ENCODE peak calls at places on chromosomes 5 and 9, in four cellular contexts. One of them, this sample, is unnamed.

GRCh38 chr5:177457239-177458121 is 10.9 kb downstream of the PRR7 start:
- DNase-seq in adipocyte: peak; percentile 95
- DNase-seq in IMR-90: peak; percentile 97
- DNase-seq in endothelial cell of umbilical vein: peak; percentile 95
- DNase-seq in this sample: peak; percentile 96

GRCh38 chr5:76325876-76326491 is 77.1 kb upstream of the IQGAP2 start:
- DNase-seq in adipocyte: no peak
- DNase-seq in IMR-90: no peak
- DNase-seq in endothelial cell of umbilical vein: no peak
- DNase-seq in this sample: no peak

GRCh38 chr5:177500685-177501522 is 3.5 kb upstream of the PDLIM7 start:
- DNase-seq in adipocyte: peak; percentile 96
- DNase-seq in IMR-90: peak; percentile 85
- DNase-seq in endothelial cell of umbilical vein: peak; percentile 78
- DNase-seq in this sample: peak; percentile 87

GRCh38 chr9:128724744-128725211 is 851 bp upstream of the ZDHHC12 start:
- DNase-seq in adipocyte: peak; percentile 45
- DNase-seq in IMR-90: peak; percentile 64
- DNase-seq in endothelial cell of umbilical vein: peak; percentile 70
- DNase-seq in this sample: peak; percentile 72

GRCh38 chr5:124748687-124749594 is 2.5 kb upstream of the ZNF608 start:
- DNase-seq in adipocyte: peak; percentile 88
- DNase-seq in IMR-90: peak; percentile 91
- DNase-seq in endothelial cell of umbilical vein: peak; percentile 97
- DNase-seq in this sample: peak; percentile 86

GRCh38 chr9:97711223-97711626 is 14.1 kb upstream of the XPA start:
- DNase-seq in adipocyte: no peak
- DNase-seq in IMR-90: no peak
- DNase-seq in endothelial cell of umbilical vein: no peak
- DNase-seq in this sample: no peak

GRCh38 chr9:107480386-107480789 is 9.2 kb downstream of the KLF4 start:
- DNase-seq in adipocyte: peak; percentile 92
- DNase-seq in IMR-90: peak; percentile 73
- DNase-seq in endothelial cell of umbilical vein: no peak
- DNase-seq in this sample: no peak

GRCh38 chr9:133230093-133230492 is 21.0 kb upstream of the OBP2B start:
- DNase-seq in adipocyte: no peak
- DNase-seq in IMR-90: no peak
- DNase-seq in endothelial cell of umbilical vein: no peak
- DNase-seq in this sample: no peak

GRCh38 chr5:69431424-69432303 is 16.7 kb downstream of the MARVELD2 start:
- DNase-seq in adipocyte: no peak
- DNase-seq in IMR-90: no peak
- DNase-seq in endothelial cell of umbilical vein: no peak
- DNase-seq in this sample: no peak

GRCh38 chr9:3526166-3526902 is 533 bp upstream of the RFX3 start:
- DNase-seq in adipocyte: peak; percentile 94
- DNase-seq in IMR-90: peak; percentile 79
- DNase-seq in endothelial cell of umbilical vein: peak; percentile 87
- DNase-seq in this sample: peak; percentile 82

GRCh38 chr5:96868603-96869371 is 7.5 kb upstream of the ERAP2 start:
- DNase-seq in adipocyte: peak; percentile 84
- DNase-seq in IMR-90: peak; percentile 82
- DNase-seq in endothelial cell of umbilical vein: peak; percentile 70
- DNase-seq in this sample: no peak

GRCh38 chr5:143386725-143387124 is 16.8 kb downstream of the NR3C1 start:
- DNase-seq in adipocyte: no peak
- DNase-seq in IMR-90: peak; percentile 70
- DNase-seq in endothelial cell of umbilical vein: no peak
- DNase-seq in this sample: no peak

GRCh38 chr9:133773889-133774655 is 35.9 kb upstream of the SARDH start:
- DNase-seq in adipocyte: no peak
- DNase-seq in IMR-90: peak; percentile 91
- DNase-seq in endothelial cell of umbilical vein: no peak
- DNase-seq in this sample: no peak

GRCh38 chr5:66840527-66841013 is 244.4 kb downstream of the MAST4 start:
- DNase-seq in adipocyte: no peak
- DNase-seq in IMR-90: no peak
- DNase-seq in endothelial cell of umbilical vein: no peak
- DNase-seq in this sample: no peak

GRCh38 chr5:167658890-167659289 is 632.6 kb upstream of the WWC1 start:
- DNase-seq in adipocyte: peak; percentile 59
- DNase-seq in IMR-90: peak; percentile 12
- DNase-seq in endothelial cell of umbilical vein: no peak
- DNase-seq in this sample: no peak

GRCh38 chr9:29691758-29692407 is 2118.6 kb upstream of the C9orf72 start:
- DNase-seq in adipocyte: no peak
- DNase-seq in IMR-90: no peak
- DNase-seq in endothelial cell of umbilical vein: no peak
- DNase-seq in this sample: no peak

GRCh38 chr5:71757590-71758543 is 38.8 kb downstream of the CARTPT start:
- DNase-seq in adipocyte: peak; percentile 78
- DNase-seq in IMR-90: peak; percentile 71
- DNase-seq in endothelial cell of umbilical vein: peak; percentile 85
- DNase-seq in this sample: peak; percentile 75

GRCh38 chr5:677131-678101 is 15.7 kb downstream of the TPPP start:
- DNase-seq in adipocyte: no peak
- DNase-seq in IMR-90: no peak
- DNase-seq in endothelial cell of umbilical vein: no peak
- DNase-seq in this sample: no peak

GRCh38 chr9:69181908-69182353 is 7.9 kb downstream of the TJP2 start:
- DNase-seq in adipocyte: no peak
- DNase-seq in IMR-90: peak; percentile 29
- DNase-seq in endothelial cell of umbilical vein: peak; percentile 29
- DNase-seq in this sample: no peak

GRCh38 chr5:172235827-172236749 is 42.1 kb downstream of the EFCAB9 start:
- DNase-seq in adipocyte: peak; percentile 46
- DNase-seq in IMR-90: peak; percentile 36
- DNase-seq in endothelial cell of umbilical vein: no peak
- DNase-seq in this sample: no peak

GRCh38 chr9:88579363-88579715 is 44.4 kb downstream of the NXNL2 start:
- DNase-seq in adipocyte: no peak
- DNase-seq in IMR-90: no peak
- DNase-seq in endothelial cell of umbilical vein: no peak
- DNase-seq in this sample: no peak

GRCh38 chr5:148666353-148666752 is 12.0 kb upstream of the HTR4 start:
- DNase-seq in adipocyte: peak; percentile 2
- DNase-seq in IMR-90: peak; percentile 1
- DNase-seq in endothelial cell of umbilical vein: peak; percentile 4
- DNase-seq in this sample: no peak

DNA sequence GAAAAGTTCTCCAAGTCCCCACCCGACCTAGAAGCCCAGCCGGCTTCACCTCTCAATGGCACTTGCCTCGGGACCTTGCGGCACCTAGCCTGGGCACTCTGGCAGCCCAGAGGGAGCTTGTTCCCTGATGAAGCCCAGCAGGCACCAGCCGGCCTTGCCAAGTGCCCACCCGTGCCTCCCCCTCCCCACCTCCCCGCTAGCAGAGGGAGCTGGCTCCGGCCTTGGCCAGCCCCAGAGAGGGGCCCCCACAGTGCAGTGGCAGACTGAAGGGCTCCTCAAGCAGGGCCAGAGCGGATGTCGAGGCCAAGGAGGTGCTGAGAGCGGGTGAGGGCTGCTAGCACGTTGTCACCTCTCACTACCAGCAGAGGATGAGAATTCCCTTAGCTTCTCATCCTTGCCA is 37.6 kb upstream of the CAVIN4 start:
- DNase-seq in adipocyte: no peak
- DNase-seq in IMR-90: no peak
- DNase-seq in endothelial cell of umbilical vein: no peak
- DNase-seq in this sample: no peak
- H3K9me3 ChIP-seq in adipocyte: no peaks in the 10 kb centered on the region
- H3K9me3 ChIP-seq in IMR-90: peaks cover 2% of the 10 kb centered on the region
- H3K9me3 ChIP-seq in endothelial cell of umbilical vein: no peaks in the 10 kb centered on the region
- H3K9me3 ChIP-seq in this sample: peaks cover 5% of the 10 kb centered on the region

GRCh38 chr5:165227515-165227914 is 1722.1 kb downstream of the MAT2B start:
- DNase-seq in adipocyte: no peak
- DNase-seq in IMR-90: no peak
- DNase-seq in endothelial cell of umbilical vein: no peak
- DNase-seq in this sample: no peak

GRCh38 chr5:165232187-165232586 is 1726.8 kb downstream of the MAT2B start:
- DNase-seq in adipocyte: no peak
- DNase-seq in IMR-90: no peak
- DNase-seq in endothelial cell of umbilical vein: no peak
- DNase-seq in this sample: no peak

GRCh38 chr5:165228184-165228583 is 1722.8 kb downstream of the MAT2B start:
- DNase-seq in adipocyte: no peak
- DNase-seq in IMR-90: no peak
- DNase-seq in endothelial cell of umbilical vein: no peak
- DNase-seq in this sample: no peak

GRCh38 chr5:165232629-165233028 is 1727.2 kb downstream of the MAT2B start:
- DNase-seq in adipocyte: no peak
- DNase-seq in IMR-90: no peak
- DNase-seq in endothelial cell of umbilical vein: no peak
- DNase-seq in this sample: no peak
- H3K4me3 ChIP-seq in adipocyte: no peak overlapping the region
- H3K4me3 ChIP-seq in IMR-90: no peak overlapping the region
- H3K4me3 ChIP-seq in endothelial cell of umbilical vein: no peak overlapping the region
- H3K4me3 ChIP-seq in this sample: no peak overlapping the region

GRCh38 chr9:115016369-115016768 is 86.0 kb upstream of the TNFSF8 start:
- DNase-seq in adipocyte: no peak
- DNase-seq in IMR-90: no peak
- DNase-seq in endothelial cell of umbilical vein: no peak
- DNase-seq in this sample: no peak
- H3K27me3 ChIP-seq in adipocyte: peaks cover 3% of the 10 kb centered on the region
- H3K27me3 ChIP-seq in IMR-90: peaks cover 5% of the 10 kb centered on the region
- H3K27me3 ChIP-seq in endothelial cell of umbilical vein: no peaks in the 10 kb centered on the region
- H3K27me3 ChIP-seq in this sample: no peaks in the 10 kb centered on the region

GRCh38 chr5:141431286-141431685 is 979 bp downstream of the PCDHGA12 start:
- DNase-seq in adipocyte: no peak
- DNase-seq in IMR-90: no peak
- DNase-seq in endothelial cell of umbilical vein: peak; percentile 33
- DNase-seq in this sample: no peak
- H3K9me3 ChIP-seq in adipocyte: peaks cover 26% of the 10 kb centered on the region
- H3K9me3 ChIP-seq in IMR-90: peaks cover 36% of the 10 kb centered on the region
- H3K9me3 ChIP-seq in endothelial cell of umbilical vein: no peaks in the 10 kb centered on the region
- H3K9me3 ChIP-seq in this sample: peaks cover 4% of the 10 kb centered on the region

DNA sequence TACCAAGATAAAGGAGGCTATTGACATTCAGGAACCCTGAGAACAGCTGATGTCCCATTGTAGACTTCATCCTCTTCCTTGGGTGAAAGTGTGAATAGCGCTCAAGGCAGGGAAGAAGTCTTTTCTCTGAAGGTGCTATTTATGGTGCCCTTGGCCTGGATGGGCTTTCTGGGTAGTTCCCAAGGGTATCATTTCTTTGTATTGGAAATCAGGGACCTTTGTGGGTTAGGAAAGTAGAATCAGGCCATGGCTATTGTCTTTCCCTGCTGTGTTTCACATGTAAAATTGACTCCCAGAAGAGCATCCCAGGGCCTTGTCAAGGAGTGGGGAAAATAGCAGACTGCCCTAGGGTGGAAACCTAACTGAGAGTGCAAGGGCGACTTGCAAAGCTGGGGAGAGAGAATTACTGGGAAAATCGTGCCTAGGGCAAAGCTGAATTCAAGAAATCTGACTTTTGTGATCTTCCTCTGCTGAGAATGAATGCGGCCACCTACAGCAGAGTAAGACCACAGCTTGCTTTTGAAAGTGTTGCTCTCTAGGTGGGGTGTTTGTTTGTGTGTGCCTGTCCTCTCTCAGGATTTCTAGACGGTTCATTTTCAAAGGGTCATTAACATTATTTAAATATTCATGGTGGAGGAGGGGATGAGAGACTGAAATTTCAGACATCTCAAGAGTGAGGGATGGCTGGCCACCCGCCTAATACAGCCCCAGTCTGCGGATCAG is 160.6 kb downstream of the C9orf152 start:
- DNase-seq in adipocyte: no peak
- DNase-seq in IMR-90: no peak
- DNase-seq in endothelial cell of umbilical vein: no peak
- DNase-seq in this sample: no peak
- H3K4me3 ChIP-seq in adipocyte: peak overlapping the region; percentile 92
- H3K4me3 ChIP-seq in IMR-90: no peak overlapping the region
- H3K4me3 ChIP-seq in endothelial cell of umbilical vein: peak overlapping the region; percentile 62
- H3K4me3 ChIP-seq in this sample: no peak overlapping the region

DNA sequence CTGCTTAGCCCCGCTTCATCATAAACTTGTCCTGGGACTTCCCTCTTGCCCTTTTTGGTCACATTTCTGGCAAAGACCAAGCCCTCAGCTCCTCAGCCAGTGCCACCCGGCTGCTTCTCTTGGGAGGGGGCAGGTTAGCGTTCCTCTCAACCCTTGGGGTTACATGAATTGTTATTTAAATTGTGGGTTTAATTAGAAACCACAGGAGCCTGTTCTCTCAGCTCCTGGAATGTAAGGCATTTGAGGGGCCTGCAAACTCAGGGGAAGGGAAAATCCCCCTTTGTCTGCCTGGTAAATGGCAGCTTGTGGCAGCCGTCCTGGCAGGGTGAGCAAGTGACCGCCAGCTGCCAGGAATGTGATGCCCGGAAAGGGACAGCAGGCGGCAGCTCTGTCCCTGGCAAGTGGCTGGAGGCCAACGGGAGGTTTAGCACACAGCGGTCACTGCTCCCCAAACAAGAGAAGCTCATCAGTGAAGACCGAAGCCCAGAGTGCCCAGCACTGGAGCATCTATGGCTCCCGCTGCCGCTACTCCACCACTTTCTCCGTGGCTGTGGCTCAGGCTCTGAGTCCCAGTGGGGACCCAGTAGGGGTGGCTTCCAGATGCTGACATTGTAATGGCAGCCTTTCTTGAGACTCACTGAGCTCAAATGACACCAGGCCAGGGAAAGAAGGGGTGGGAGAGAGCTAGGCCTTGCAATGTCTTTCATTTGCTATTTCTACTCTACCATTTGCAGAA is 51.7 kb downstream of the SHB start:
- DNase-seq in adipocyte: peak; percentile 73
- DNase-seq in IMR-90: peak; percentile 62
- DNase-seq in endothelial cell of umbilical vein: no peak
- DNase-seq in this sample: no peak
- H3K27me3 ChIP-seq in adipocyte: no peaks in the 10 kb centered on the region
- H3K27me3 ChIP-seq in IMR-90: no peaks in the 10 kb centered on the region
- H3K27me3 ChIP-seq in endothelial cell of umbilical vein: no peaks in the 10 kb centered on the region
- H3K27me3 ChIP-seq in this sample: no peaks in the 10 kb centered on the region

GRCh38 chr5:178866946-178867345 is 7.2 kb downstream of the ZNF354B start:
- DNase-seq in adipocyte: no peak
- DNase-seq in IMR-90: no peak
- DNase-seq in endothelial cell of umbilical vein: no peak
- DNase-seq in this sample: no peak
- H3K9me3 ChIP-seq in adipocyte: peaks cover 13% of the 10 kb centered on the region
- H3K9me3 ChIP-seq in IMR-90: peaks cover 11% of the 10 kb centered on the region
- H3K9me3 ChIP-seq in endothelial cell of umbilical vein: no peaks in the 10 kb centered on the region
- H3K9me3 ChIP-seq in this sample: peaks cover 2% of the 10 kb centered on the region

This sample was measured in MG63.